ENCODE peak calls at places on chromosomes 5 and 9, in eight cellular contexts. One of them, this sample, is unnamed.

GRCh38 chr9:86020731-86021130 is 78.6 kb downstream of the GOLM1 start:
- DNase-seq in left lung: no peak
- DNase-seq in AG04449: no peak
- DNase-seq in astrocyte: peak
- DNase-seq in sigmoid colon: no peak
- DNase-seq in AG04450: no peak
- DNase-seq in HCT116: no peak
- DNase-seq in HL-60: no peak
- DNase-seq in this sample: no peak

GRCh38 chr5:35012796-35013195 is 35.0 kb downstream of the AGXT2 start:
- DNase-seq in AG04449: no peak
- DNase-seq in left lung: no peak
- DNase-seq in sigmoid colon: no peak
- DNase-seq in HCT116: no peak
- DNase-seq in HL-60: peak
- DNase-seq in astrocyte: no peak
- DNase-seq in AG04450: no peak
- DNase-seq in this sample: peak

GRCh38 chr9:133954862-133955529 is 37.1 kb downstream of the VAV2 start:
- DNase-seq in astrocyte: no peak
- DNase-seq in HL-60: no peak
- DNase-seq in sigmoid colon: no peak
- DNase-seq in left lung: peak
- DNase-seq in AG04450: no peak
- DNase-seq in HCT116: no peak
- DNase-seq in AG04449: no peak
- DNase-seq in this sample: no peak

GRCh38 chr5:18985397-18985796 is 1002.6 kb downstream of the CDH18 start:
- DNase-seq in HCT116: no peak
- DNase-seq in sigmoid colon: no peak
- DNase-seq in AG04450: no peak
- DNase-seq in astrocyte: no peak
- DNase-seq in left lung: no peak
- DNase-seq in HL-60: no peak
- DNase-seq in AG04449: no peak
- DNase-seq in this sample: no peak

GRCh38 chr5:180302256-180302655 is 10.4 kb upstream of the MAPK9 start:
- DNase-seq in sigmoid colon: no peak
- DNase-seq in astrocyte: no peak
- DNase-seq in HCT116: no peak
- DNase-seq in HL-60: no peak
- DNase-seq in AG04450: no peak
- DNase-seq in AG04449: no peak
- DNase-seq in left lung: no peak
- DNase-seq in this sample: no peak

GRCh38 chr5:40502736-40503135 is 177.0 kb upstream of the PTGER4 start:
- DNase-seq in astrocyte: no peak
- DNase-seq in AG04450: no peak
- DNase-seq in AG04449: no peak
- DNase-seq in HCT116: no peak
- DNase-seq in HL-60: no peak
- DNase-seq in left lung: no peak
- DNase-seq in sigmoid colon: no peak
- DNase-seq in this sample: no peak

GRCh38 chr5:39186722-39187539 is 32.4 kb downstream of the FYB1 start:
- DNase-seq in AG04449: no peak
- DNase-seq in AG04450: no peak
- DNase-seq in left lung: no peak
- DNase-seq in HL-60: no peak
- DNase-seq in HCT116: no peak
- DNase-seq in sigmoid colon: no peak
- DNase-seq in astrocyte: no peak
- DNase-seq in this sample: no peak

GRCh38 chr5:147509710-147510651 is at the start of gene DPYSL3:
- DNase-seq in HCT116: peak
- DNase-seq in left lung: peak
- DNase-seq in astrocyte: peak
- DNase-seq in HL-60: peak
- DNase-seq in sigmoid colon: peak
- DNase-seq in AG04450: peak
- DNase-seq in AG04449: no peak
- DNase-seq in this sample: peak

GRCh38 chr5:155620819-155621410 is 607.4 kb downstream of the KIF4B start:
- DNase-seq in left lung: no peak
- DNase-seq in HCT116: no peak
- DNase-seq in AG04450: no peak
- DNase-seq in HL-60: no peak
- DNase-seq in sigmoid colon: no peak
- DNase-seq in astrocyte: no peak
- DNase-seq in AG04449: no peak
- DNase-seq in this sample: no peak

GRCh38 chr9:72428329-72428728 is 63.3 kb upstream of the ZFAND5 start:
- DNase-seq in AG04449: peak
- DNase-seq in sigmoid colon: no peak
- DNase-seq in HCT116: no peak
- DNase-seq in left lung: no peak
- DNase-seq in HL-60: no peak
- DNase-seq in astrocyte: peak
- DNase-seq in AG04450: no peak
- DNase-seq in this sample: peak

GRCh38 chr5:19855031-19855430 is 133.0 kb downstream of the CDH18 start:
- DNase-seq in HL-60: no peak
- DNase-seq in AG04449: no peak
- DNase-seq in left lung: no peak
- DNase-seq in sigmoid colon: no peak
- DNase-seq in astrocyte: peak
- DNase-seq in HCT116: no peak
- DNase-seq in AG04450: no peak
- DNase-seq in this sample: no peak

GRCh38 chr5:111134080-111134479 is 41.9 kb downstream of the WDR36 start:
- DNase-seq in left lung: no peak
- DNase-seq in HCT116: no peak
- DNase-seq in sigmoid colon: no peak
- DNase-seq in astrocyte: peak
- DNase-seq in AG04449: no peak
- DNase-seq in AG04450: peak
- DNase-seq in HL-60: no peak
- DNase-seq in this sample: peak

GRCh38 chr9:123296174-123296573 is 27.8 kb upstream of the STRBP start:
- DNase-seq in left lung: no peak
- DNase-seq in AG04449: no peak
- DNase-seq in astrocyte: no peak
- DNase-seq in AG04450: no peak
- DNase-seq in HCT116: no peak
- DNase-seq in sigmoid colon: no peak
- DNase-seq in HL-60: no peak
- DNase-seq in this sample: no peak

GRCh38 chr9:21677387-21677786 is 125.0 kb upstream of the MTAP start:
- DNase-seq in AG04450: no peak
- DNase-seq in left lung: no peak
- DNase-seq in sigmoid colon: no peak
- DNase-seq in astrocyte: no peak
- DNase-seq in AG04449: no peak
- DNase-seq in HL-60: no peak
- DNase-seq in HCT116: no peak
- DNase-seq in this sample: no peak

GRCh38 chr9:21674894-21675293 is 127.5 kb upstream of the MTAP start:
- DNase-seq in left lung: no peak
- DNase-seq in HCT116: peak
- DNase-seq in AG04450: no peak
- DNase-seq in AG04449: no peak
- DNase-seq in HL-60: no peak
- DNase-seq in astrocyte: no peak
- DNase-seq in sigmoid colon: no peak
- DNase-seq in this sample: peak

GRCh38 chr9:21679432-21679831 is 123.0 kb upstream of the MTAP start:
- DNase-seq in HCT116: no peak
- DNase-seq in sigmoid colon: no peak
- DNase-seq in AG04450: no peak
- DNase-seq in HL-60: no peak
- DNase-seq in left lung: no peak
- DNase-seq in astrocyte: no peak
- DNase-seq in AG04449: no peak
- DNase-seq in this sample: peak

GRCh38 chr9:21680590-21680989 is 121.8 kb upstream of the MTAP start:
- DNase-seq in sigmoid colon: no peak
- DNase-seq in HCT116: no peak
- DNase-seq in astrocyte: no peak
- DNase-seq in HL-60: no peak
- DNase-seq in AG04449: no peak
- DNase-seq in left lung: no peak
- DNase-seq in AG04450: no peak
- DNase-seq in this sample: no peak

GRCh38 chr9:21677834-21678233 is 124.6 kb upstream of the MTAP start:
- DNase-seq in sigmoid colon: no peak
- DNase-seq in AG04449: no peak
- DNase-seq in HCT116: peak
- DNase-seq in astrocyte: peak
- DNase-seq in AG04450: no peak
- DNase-seq in HL-60: no peak
- DNase-seq in left lung: no peak
- DNase-seq in this sample: peak
- H3K4me3 ChIP-seq in sigmoid colon: no peak
- H3K4me3 ChIP-seq in AG04449: peak
- H3K4me3 ChIP-seq in HCT116: no peak
- H3K4me3 ChIP-seq in astrocyte: peak
- H3K4me3 ChIP-seq in AG04450: no peak
- H3K4me3 ChIP-seq in HL-60: no peak
- H3K4me3 ChIP-seq in left lung: no peak
- H3K4me3 ChIP-seq in this sample: no peak

GRCh38 chr9:35816708-35817107 is 1.9 kb upstream of the HINT2 start:
- DNase-seq in HL-60: no peak
- DNase-seq in AG04449: no peak
- DNase-seq in left lung: no peak
- DNase-seq in HCT116: no peak
- DNase-seq in AG04450: no peak
- DNase-seq in sigmoid colon: no peak
- DNase-seq in astrocyte: no peak
- DNase-seq in this sample: no peak
- TF ChIP-seq CTCF in HL-60: no peak
- TF ChIP-seq CTCF in AG04449: no peak
- TF ChIP-seq CTCF in left lung: no peak
- TF ChIP-seq CTCF in HCT116: peak
- TF ChIP-seq CTCF in AG04450: peak
- TF ChIP-seq CTCF in sigmoid colon: no peak
- TF ChIP-seq CTCF in astrocyte: no peak
- TF ChIP-seq CTCF in this sample: no peak

DNA sequence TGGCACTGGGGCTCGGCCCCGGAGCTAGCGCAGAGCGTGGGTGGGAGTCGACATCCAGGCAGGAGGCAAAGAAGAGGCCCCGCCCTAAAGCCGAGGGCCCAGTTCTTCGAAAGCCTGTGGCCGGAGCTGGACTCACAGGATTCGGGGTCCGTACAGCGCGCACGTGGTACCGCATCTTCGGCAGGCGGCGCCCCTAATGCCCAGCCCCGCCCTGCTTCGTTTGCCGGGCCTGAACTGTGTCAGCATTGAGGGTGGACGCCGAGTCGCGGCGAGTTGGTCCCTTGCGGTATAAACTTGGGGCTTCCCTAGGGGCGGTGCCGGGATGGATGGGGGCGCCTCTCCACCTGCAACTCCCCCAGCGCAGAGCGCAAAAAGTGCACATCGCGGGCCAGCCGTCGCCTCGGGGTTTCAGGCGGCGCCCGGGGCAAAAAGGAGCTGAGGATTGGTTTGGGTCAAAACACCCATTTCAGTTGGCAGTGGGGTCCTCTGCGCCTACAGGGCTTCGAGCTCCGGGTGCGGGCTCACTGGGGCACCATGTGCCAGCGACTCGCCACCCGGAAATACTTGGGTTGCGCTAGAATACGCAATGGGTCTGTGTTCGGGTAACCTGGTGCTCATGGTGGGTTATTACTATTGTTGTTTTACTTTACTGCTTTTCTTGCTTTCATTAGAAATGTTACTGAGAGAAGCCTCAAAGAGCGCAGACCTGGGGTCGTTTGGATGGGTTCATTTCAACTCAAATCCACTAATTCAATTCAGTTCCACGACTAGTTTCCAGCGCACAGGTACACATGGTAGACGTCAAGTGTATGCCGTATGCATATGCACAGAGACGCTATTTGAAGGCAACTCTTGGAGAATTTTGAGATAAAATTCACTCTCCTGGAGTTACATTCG is 3.9 kb upstream of the PAX5 start:
- DNase-seq in AG04449: no peak
- DNase-seq in sigmoid colon: no peak
- DNase-seq in HCT116: no peak
- DNase-seq in left lung: no peak
- DNase-seq in astrocyte: no peak
- DNase-seq in AG04450: no peak
- DNase-seq in HL-60: no peak
- DNase-seq in this sample: no peak
- H3K4me3 ChIP-seq in AG04449: no peak
- H3K4me3 ChIP-seq in sigmoid colon: no peak
- H3K4me3 ChIP-seq in HCT116: no peak
- H3K4me3 ChIP-seq in left lung: peak
- H3K4me3 ChIP-seq in astrocyte: no peak
- H3K4me3 ChIP-seq in AG04450: no peak
- H3K4me3 ChIP-seq in HL-60: peak
- H3K4me3 ChIP-seq in this sample: peak

GRCh38 chr9:81722277-81722676 is 32.9 kb upstream of the TLE1 start:
- DNase-seq in astrocyte: no peak
- DNase-seq in AG04449: no peak
- DNase-seq in HCT116: no peak
- DNase-seq in HL-60: no peak
- DNase-seq in sigmoid colon: no peak
- DNase-seq in AG04450: no peak
- DNase-seq in left lung: peak
- DNase-seq in this sample: no peak
- TF ChIP-seq CTCF in astrocyte: no peak
- TF ChIP-seq CTCF in AG04449: no peak
- TF ChIP-seq CTCF in HCT116: no peak
- TF ChIP-seq CTCF in HL-60: no peak
- TF ChIP-seq CTCF in sigmoid colon: no peak
- TF ChIP-seq CTCF in AG04450: no peak
- TF ChIP-seq CTCF in left lung: no peak
- TF ChIP-seq CTCF in this sample: no peak

GRCh38 chr9:129933215-129933614 is 98.0 kb downstream of the USP20 start:
- DNase-seq in AG04449: no peak
- DNase-seq in sigmoid colon: no peak
- DNase-seq in HL-60: no peak
- DNase-seq in astrocyte: no peak
- DNase-seq in AG04450: no peak
- DNase-seq in HCT116: no peak
- DNase-seq in left lung: no peak
- DNase-seq in this sample: no peak
- H3K4me3 ChIP-seq in AG04449: no peak
- H3K4me3 ChIP-seq in sigmoid colon: no peak
- H3K4me3 ChIP-seq in HL-60: no peak
- H3K4me3 ChIP-seq in astrocyte: no peak
- H3K4me3 ChIP-seq in AG04450: no peak
- H3K4me3 ChIP-seq in HCT116: no peak
- H3K4me3 ChIP-seq in left lung: no peak
- H3K4me3 ChIP-seq in this sample: no peak

GRCh38 chr9:98310752-98311392 is 55.4 kb upstream of the TBC1D2 start:
- DNase-seq in AG04449: no peak
- DNase-seq in AG04450: no peak
- DNase-seq in HCT116: no peak
- DNase-seq in astrocyte: no peak
- DNase-seq in HL-60: no peak
- DNase-seq in sigmoid colon: no peak
- DNase-seq in left lung: no peak
- DNase-seq in this sample: no peak
- TF ChIP-seq CTCF in AG04449: no peak
- TF ChIP-seq CTCF in AG04450: no peak
- TF ChIP-seq CTCF in HCT116: no peak
- TF ChIP-seq CTCF in astrocyte: no peak
- TF ChIP-seq CTCF in HL-60: no peak
- TF ChIP-seq CTCF in sigmoid colon: no peak
- TF ChIP-seq CTCF in left lung: no peak
- TF ChIP-seq CTCF in this sample: no peak

GRCh38 chr5:51376504-51376903 is 6.7 kb upstream of the ISL1 start:
- DNase-seq in sigmoid colon: no peak
- DNase-seq in AG04449: no peak
- DNase-seq in left lung: no peak
- DNase-seq in HL-60: no peak
- DNase-seq in astrocyte: no peak
- DNase-seq in AG04450: no peak
- DNase-seq in HCT116: no peak
- DNase-seq in this sample: no peak
- H3K4me3 ChIP-seq in sigmoid colon: no peak
- H3K4me3 ChIP-seq in AG04449: no peak
- H3K4me3 ChIP-seq in left lung: no peak
- H3K4me3 ChIP-seq in HL-60: no peak
- H3K4me3 ChIP-seq in astrocyte: no peak
- H3K4me3 ChIP-seq in AG04450: no peak
- H3K4me3 ChIP-seq in HCT116: no peak
- H3K4me3 ChIP-seq in this sample: no peak